ENCODE peak calls at places on chromosomes 12 and 14, in nine cellular contexts. E is omental fat pad, N is choroid plexus epithelial cell, Y is colonic mucosa, M is heart left ventricle, F is cardiac fibroblast, A is suprapubic skin, D is GM13977, L is ovary. S is an unnamed sample.

GRCh38 chr14:89638888-89639287 is 221.9 kb upstream of the FOXN3 start:
- DNase-seq in M (no peak), F (no peak), L (no peak), D (no peak), E (no peak), Y (no peak), A (no peak), N (no peak), S (no peak)

GRCh38 chr12:45989857-45990467 is 412 bp downstream of the SCAF11 start:
- DNase-seq in N (peak), Y (peak), A (peak), M (peak), F (peak), L (peak), D (no peak), E (peak), S (no peak)

GRCh38 chr12:92080390-92081285 is 65.0 kb downstream of the BTG1 start:
- DNase-seq in N (peak), F (peak), Y (no peak), M (no peak), A (no peak), L (no peak), D (no peak), E (no peak), S (peak)

GRCh38 chr12:107122452-107122958 is 29.2 kb upstream of the CRY1 start:
- DNase-seq in A (no peak), L (no peak), F (no peak), N (no peak), Y (no peak), M (no peak), E (no peak), D (no peak), S (no peak)

GRCh38 chr14:60229614-60230013 is 19.4 kb upstream of the PPM1A start:
- DNase-seq in D (no peak), A (no peak), E (no peak), M (no peak), L (no peak), Y (no peak), N (no peak), F (no peak), S (no peak)

GRCh38 chr12:52493172-52493571 is at the start of gene KRT6A:
- DNase-seq in E (no peak), Y (no peak), F (no peak), M (no peak), N (no peak), A (no peak), D (no peak), L (no peak), S (no peak)

GRCh38 chr14:98752660-98753059 is 519.3 kb downstream of the BCL11B start:
- DNase-seq in N (no peak), L (no peak), M (no peak), F (no peak), E (no peak), A (no peak), D (no peak), Y (no peak), S (no peak)

GRCh38 chr12:2513141-2514037 is 281.4 kb upstream of the FKBP4 start:
- DNase-seq in D (no peak), Y (no peak), E (no peak), N (no peak), F (no peak), A (no peak), M (no peak), L (no peak), S (no peak)

GRCh38 chr14:91249841-91250616 is 5.5 kb upstream of the GPR68 start:
- DNase-seq in M (no peak), L (no peak), Y (no peak), D (peak), N (peak), E (no peak), A (no peak), F (peak), S (no peak)

GRCh38 chr12:25585021-25585523 is 32.0 kb upstream of the LMNTD1 start:
- DNase-seq in D (no peak), M (no peak), N (peak), A (no peak), Y (no peak), E (no peak), F (peak), L (peak), S (peak)

GRCh38 chr14:53386359-53386758 is 233.2 kb upstream of the DDHD1 start:
- DNase-seq in F (no peak), M (no peak), A (no peak), D (no peak), L (no peak), Y (no peak), N (no peak), E (no peak), S (no peak)

GRCh38 chr12:50415899-50416479 is 15.3 kb downstream of the LARP4 start:
- DNase-seq in E (no peak), D (no peak), M (no peak), A (no peak), L (no peak), N (peak), Y (no peak), F (no peak), S (peak)

GRCh38 chr12:77374687-77375086 is 309.3 kb upstream of the E2F7 start:
- DNase-seq in E (no peak), D (no peak), A (no peak), L (no peak), Y (no peak), F (no peak), M (no peak), N (no peak), S (no peak)
- TF ChIP-seq CTCF in E (no peak), D (no peak), A (no peak), L (no peak), Y (no peak), F (no peak), M (no peak), N (no peak), S (no peak)

GRCh38 chr14:54493293-54493692 is 4.5 kb upstream of the GMFB start:
- DNase-seq in M (no peak), N (no peak), A (no peak), F (no peak), E (no peak), L (no peak), D (no peak), Y (no peak), S (no peak)
- TF ChIP-seq CTCF in M (no peak), N (no peak), A (no peak), F (no peak), E (no peak), L (no peak), D (peak), Y (no peak), S (no peak)

GRCh38 chr12:23055004-23055403 is 430.0 kb downstream of the ETNK1 start:
- DNase-seq in A (no peak), F (peak), D (no peak), M (no peak), Y (peak), E (no peak), L (no peak), N (peak), S (peak)
- TF ChIP-seq CTCF in A (no peak), F (peak), D (no peak), M (peak), Y (no peak), E (no peak), L (no peak), N (peak), S (peak)

GRCh38 chr14:38199768-38200167 is 7.9 kb upstream of the SSTR1 start:
- DNase-seq in D (no peak), N (no peak), E (no peak), F (peak), A (no peak), M (no peak), L (no peak), Y (no peak), S (no peak)

GRCh38 chr14:38199076-38199475 is 8.6 kb upstream of the SSTR1 start:
- DNase-seq in L (no peak), A (no peak), N (no peak), E (no peak), D (no peak), M (no peak), Y (no peak), F (no peak), S (no peak)

GRCh38 chr14:38197761-38198345 is 9.9 kb upstream of the SSTR1 start:
- DNase-seq in E (no peak), N (no peak), Y (no peak), D (no peak), A (no peak), M (no peak), F (no peak), L (no peak), S (peak)

GRCh38 chr14:38198425-38198824 is 9.3 kb upstream of the SSTR1 start:
- DNase-seq in A (no peak), E (no peak), F (no peak), Y (no peak), L (no peak), N (no peak), D (no peak), M (no peak), S (no peak)

GRCh38 chr14:38197001-38197760 is 10.5 kb upstream of the SSTR1 start:
- DNase-seq in N (peak), A (no peak), F (peak), E (no peak), D (no peak), M (no peak), L (no peak), Y (no peak), S (peak)
- TF ChIP-seq CTCF in N (no peak), A (peak), F (peak), E (no peak), D (no peak), M (peak), L (no peak), Y (peak), S (peak)

GRCh38 chr14:104926619-104927431 is 2.1 kb downstream of the PLD4 start:
- DNase-seq in M (no peak), A (no peak), D (peak), F (no peak), Y (no peak), N (no peak), L (no peak), E (no peak), S (no peak)
- TF ChIP-seq CTCF in M (no peak), A (no peak), D (no peak), F (no peak), Y (no peak), N (peak), L (no peak), E (no peak), S (no peak)

DNA sequence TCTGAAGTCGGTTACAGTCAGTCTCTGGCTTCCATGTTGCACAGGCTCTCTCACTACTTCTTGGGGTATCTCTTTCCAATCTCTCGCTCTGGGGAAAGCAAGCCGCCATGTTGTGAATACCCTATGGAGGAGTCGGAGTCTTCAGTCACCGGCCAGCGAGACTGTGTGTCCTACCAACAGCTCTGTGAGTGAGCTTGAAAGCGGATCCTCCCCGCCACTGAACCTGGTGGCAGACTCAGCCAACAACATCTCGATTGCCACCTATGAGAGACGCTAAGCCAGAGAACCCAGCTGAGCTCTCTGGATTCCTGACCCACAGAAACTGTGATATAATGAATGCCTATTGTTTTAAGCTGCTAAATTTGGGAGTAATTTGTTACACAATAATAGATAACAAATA is 51.5 kb downstream of the SLC15A4 start:
- DNase-seq in N (no peak), M (no peak), Y (no peak), E (no peak), L (no peak), D (no peak), F (no peak), A (no peak), S (no peak)
- TF ChIP-seq CTCF in N (no peak), M (no peak), Y (no peak), E (no peak), L (no peak), D (no peak), F (no peak), A (no peak), S (no peak)

DNA sequence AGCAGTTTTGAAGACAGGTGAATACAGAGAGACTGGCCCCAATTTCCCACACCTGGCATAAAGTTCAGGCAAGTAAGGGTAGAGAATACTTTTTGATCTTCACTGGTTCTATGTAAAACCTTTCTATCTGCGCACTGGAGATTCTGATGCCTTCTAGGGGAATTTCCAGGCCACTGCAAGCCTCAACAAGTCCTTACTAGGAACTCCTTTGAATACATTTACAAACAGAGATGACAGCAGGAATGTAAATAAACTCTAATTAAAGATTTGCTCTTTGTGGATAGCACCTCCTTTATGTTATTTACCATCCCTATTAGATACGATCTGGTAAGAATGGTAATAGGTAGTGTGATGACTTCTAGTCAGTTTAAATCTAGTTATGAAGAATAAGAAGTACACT is 69.2 kb downstream of the NTN4 start:
- DNase-seq in E (no peak), N (peak), Y (no peak), M (no peak), A (no peak), F (no peak), L (no peak), D (no peak), S (peak)
- TF ChIP-seq CTCF in E (no peak), N (peak), Y (no peak), M (no peak), A (no peak), F (no peak), L (no peak), D (peak), S (peak)

GRCh38 chr12:90441431-90441830 is 513.5 kb downstream of the CCER1 start:
- DNase-seq in M (no peak), L (no peak), E (no peak), D (no peak), F (no peak), N (no peak), A (no peak), Y (no peak), S (no peak)
- TF ChIP-seq CTCF in M (no peak), L (no peak), E (no peak), D (no peak), F (no peak), N (peak), A (no peak), Y (no peak), S (no peak)